ENCODE peak calls at places on chromosomes 3 and 15, in ten cellular contexts. M is heart left ventricle; D is esophagus squamous epithelium; R is left lung; F is naive thymus-derived CD4-positive, alpha-beta T cell; N is adrenal gland; B is right cardiac atrium; Y is psoas muscle; J is tibial artery; X is sigmoid colon. O is an unnamed sample.

GRCh38 chr15:67216859-67217258 is 37.6 kb downstream of the AAGAB start:
- DNase-seq in M (no peak), D (no peak), R (no peak), F (no peak), N (no peak), B (no peak), Y (no peak), J (no peak), X (no peak), O (no peak)

GRCh38 chr3:172836390-172836997 is 86.0 kb downstream of the ECT2 start:
- DNase-seq in M (no peak), D (no peak), R (no peak), F (no peak), N (peak; percentile 80), B (peak; percentile 30), Y (no peak), J (no peak), X (no peak), O (no peak)

GRCh38 chr3:183654727-183655126 is 19.3 kb downstream of the KLHL24 start:
- DNase-seq in M (no peak), D (no peak), R (no peak), F (no peak), N (no peak), B (no peak), Y (no peak), J (no peak), X (no peak), O (no peak)

GRCh38 chr3:172307143-172307560 is 141.1 kb downstream of the GHSR start:
- DNase-seq in M (no peak), D (no peak), R (no peak), F (no peak), N (no peak), B (no peak), Y (no peak), J (no peak), X (no peak), O (no peak)

GRCh38 chr3:157532529-157533297 is 29.5 kb upstream of the VEPH1 start:
- DNase-seq in M (no peak), D (no peak), R (no peak), F (no peak), N (peak; percentile 55), B (no peak), Y (no peak), J (no peak), X (no peak), O (no peak)

GRCh38 chr15:80228959-80229610 is 22.9 kb downstream of the CTXND1 start:
- DNase-seq in M (no peak), D (no peak), R (no peak), F (no peak), N (no peak), B (no peak), Y (no peak), J (no peak), X (no peak), O (no peak)

GRCh38 chr15:57680021-57680420 is 26.5 kb upstream of the POLR2M start:
- DNase-seq in M (no peak), D (no peak), R (no peak), F (no peak), N (peak; percentile 19), B (no peak), Y (no peak), J (no peak), X (no peak), O (no peak)

GRCh38 chr3:6921041-6921440 is 60.1 kb downstream of the GRM7 start:
- DNase-seq in M (no peak), D (no peak), R (no peak), F (no peak), N (no peak), B (no peak), Y (no peak), J (no peak), X (no peak), O (no peak)

GRCh38 chr3:14391033-14391432 is 11.4 kb upstream of the SLC6A6 start:
- DNase-seq in M (peak; percentile 57), D (no peak), R (no peak), F (no peak), N (peak; percentile 93), B (peak; percentile 72), Y (peak; percentile 75), J (peak; percentile 71), X (peak; percentile 80), O (no peak)

GRCh38 chr15:82737975-82738374 is 28.3 kb upstream of the AP3B2 start:
- DNase-seq in M (no peak), D (no peak), R (no peak), F (no peak), N (no peak), B (no peak), Y (no peak), J (no peak), X (no peak), O (no peak)

GRCh38 chr3:178787960-178788359 is 251.7 kb downstream of the KCNMB2 start:
- DNase-seq in M (no peak), D (no peak), R (no peak), F (no peak), N (no peak), B (no peak), Y (no peak), J (no peak), X (no peak), O (no peak)

GRCh38 chr3:178785961-178786360 is 249.7 kb downstream of the KCNMB2 start:
- DNase-seq in M (no peak), D (no peak), R (no peak), F (no peak), N (no peak), B (no peak), Y (no peak), J (no peak), X (no peak), O (no peak)
- H3K4me3 ChIP-seq in M (no peak overlapping the region), D (no peak overlapping the region), R (no peak overlapping the region), F (no peak overlapping the region), N (no peak overlapping the region), B (no peak overlapping the region), Y (no peak overlapping the region), J (no peak overlapping the region), X (no peak overlapping the region), O (no peak overlapping the region)

GRCh38 chr3:155651489-155652223 is 93.2 kb downstream of the PLCH1 start:
- DNase-seq in M (no peak), D (no peak), R (no peak), F (no peak), N (no peak), B (no peak), Y (no peak), J (no peak), X (no peak), O (no peak)

GRCh38 chr3:155647196-155647595 is 97.7 kb downstream of the PLCH1 start:
- DNase-seq in M (no peak), D (no peak), R (no peak), F (no peak), N (no peak), B (no peak), Y (no peak), J (no peak), X (no peak), O (no peak)

GRCh38 chr3:155646128-155646527 is 98.7 kb downstream of the PLCH1 start:
- DNase-seq in M (no peak), D (no peak), R (no peak), F (no peak), N (no peak), B (no peak), Y (no peak), J (no peak), X (no peak), O (no peak)

GRCh38 chr3:155646554-155647189 is 98.2 kb downstream of the PLCH1 start:
- DNase-seq in M (no peak), D (no peak), R (no peak), F (no peak), N (no peak), B (no peak), Y (no peak), J (no peak), X (no peak), O (no peak)

DNA sequence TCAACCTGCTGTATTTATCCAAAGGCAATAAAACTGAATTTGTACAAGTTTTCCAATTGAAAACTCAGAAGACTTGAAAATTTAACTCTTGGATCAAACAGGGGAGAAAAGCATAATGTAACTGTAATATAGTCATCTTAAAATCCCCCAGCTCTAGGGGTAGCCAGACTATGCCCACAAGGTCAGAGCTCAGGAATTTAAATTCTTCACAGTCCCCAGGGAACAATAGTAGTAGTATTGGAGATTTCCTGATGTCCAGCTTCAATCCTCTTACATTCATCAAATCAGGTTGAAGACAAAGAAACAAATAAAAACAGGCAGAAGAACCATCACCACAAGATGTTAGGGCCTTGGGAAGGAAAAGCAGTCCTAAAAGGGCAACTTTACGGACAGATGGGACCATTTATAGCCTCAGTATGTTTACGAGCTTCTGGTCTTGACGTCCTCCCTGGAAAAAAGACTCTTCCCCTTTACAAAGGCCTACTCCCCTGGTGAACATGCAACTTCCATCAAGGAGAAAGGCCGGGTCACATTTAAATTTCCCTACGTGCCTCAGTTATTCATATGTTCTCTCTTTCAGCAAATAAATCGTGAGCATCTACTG is 96.8 kb downstream of the PLCH1 start:
- DNase-seq in M (no peak), D (no peak), R (no peak), F (no peak), N (no peak), B (no peak), Y (no peak), J (no peak), X (no peak), O (no peak)
- H3K4me1 ChIP-seq in M (no peaks in the 10 kb centered on the region), D (no peaks in the 10 kb centered on the region), R (peaks cover 12% of the 10 kb centered on the region), F (no peaks in the 10 kb centered on the region), N (no peaks in the 10 kb centered on the region), B (no peaks in the 10 kb centered on the region), Y (no peaks in the 10 kb centered on the region), J (no peaks in the 10 kb centered on the region), X (peaks cover 4% of the 10 kb centered on the region), O (no peaks in the 10 kb centered on the region)

GRCh38 chr3:44092497-44092896 is 149.2 kb upstream of the TOPAZ1 start:
- DNase-seq in M (no peak), D (no peak), R (no peak), F (no peak), N (no peak), B (no peak), Y (no peak), J (no peak), X (no peak), O (no peak)
- H3K4me3 ChIP-seq in M (no peak overlapping the region), D (no peak overlapping the region), R (no peak overlapping the region), F (no peak overlapping the region), N (no peak overlapping the region), B (no peak overlapping the region), Y (no peak overlapping the region), J (no peak overlapping the region), X (no peak overlapping the region), O (no peak overlapping the region)

DNA sequence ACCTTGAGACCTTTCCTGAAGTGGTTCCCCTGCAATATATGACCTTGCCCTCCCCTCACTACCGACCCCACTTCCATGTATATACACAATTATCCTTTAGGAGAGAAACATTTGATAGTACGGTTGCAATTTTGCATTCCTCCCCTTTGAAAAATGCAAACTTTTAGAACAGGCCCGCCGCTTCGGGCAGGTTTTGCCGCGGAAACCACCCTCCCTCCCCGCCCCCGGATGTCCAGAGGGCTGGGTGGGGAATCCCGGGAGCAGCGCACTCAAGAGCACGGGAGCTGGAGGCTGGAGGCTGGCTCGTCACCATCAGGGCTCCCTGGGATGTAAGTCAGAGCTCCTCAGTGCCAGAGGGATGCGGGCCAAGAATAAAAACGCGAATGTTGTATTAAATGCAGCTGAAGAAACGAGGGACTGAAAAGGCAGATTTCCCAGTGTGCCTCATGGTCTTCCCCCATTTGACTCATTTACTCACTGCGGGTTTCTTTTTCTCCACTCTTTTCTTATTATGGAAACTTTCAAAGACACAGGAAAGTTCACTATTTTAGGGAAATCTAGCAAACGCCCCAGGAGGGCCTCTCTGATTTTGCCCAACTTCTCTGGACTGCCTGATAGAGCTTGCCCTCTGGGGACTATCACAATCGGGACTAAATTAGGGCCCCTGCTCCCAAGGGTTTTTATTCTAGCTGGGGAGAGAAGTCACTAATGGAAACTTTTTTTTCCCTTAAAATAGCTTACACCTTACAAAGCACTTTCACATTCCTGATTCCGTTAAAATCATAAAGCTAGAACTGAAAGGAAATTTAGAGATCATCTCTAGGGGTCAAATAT is 2.9 kb upstream of the USP3 start:
- DNase-seq in M (peak; percentile 90), D (no peak), R (peak; percentile 89), F (peak; percentile 63), N (peak; percentile 78), B (peak; percentile 90), Y (peak; percentile 77), J (peak; percentile 86), X (peak; percentile 97), O (peak; percentile 84)
- H3K4me1 ChIP-seq in M (peaks cover 44% of the 10 kb centered on the region), D (peaks cover 17% of the 10 kb centered on the region), R (peaks cover 31% of the 10 kb centered on the region), F (peaks cover 70% of the 10 kb centered on the region), N (peaks cover 28% of the 10 kb centered on the region), B (peaks cover 6% of the 10 kb centered on the region), Y (peaks cover 26% of the 10 kb centered on the region), J (peaks cover 39% of the 10 kb centered on the region), X (peaks cover 40% of the 10 kb centered on the region), O (peaks cover 72% of the 10 kb centered on the region)